ENCODE peak calls at places on chromosomes 7 and 10, in seven cellular contexts. R, P, Z, S, X, V and T are unnamed samples.

GRCh38 chr10:95056744-95057363 is 12.4 kb downstream of the CYP2C8 start:
- DNase-seq in R (no peak), P (no peak), Z (no peak), S (no peak), X (no peak), V (no peak), T (no peak)

GRCh38 chr10:69316313-69317059 is 38.2 kb downstream of the HK1 start:
- DNase-seq in R (no peak), P (peak; percentile 53), Z (no peak), S (no peak), X (no peak), V (no peak), T (no peak)

GRCh38 chr10:3651969-3652653 is 132.9 kb downstream of the KLF6 start:
- DNase-seq in R (no peak), P (no peak), Z (no peak), S (no peak), X (no peak), V (no peak), T (no peak)

GRCh38 chr10:56181607-56182006 is 179.5 kb downstream of the ZWINT start:
- DNase-seq in R (no peak), P (no peak), Z (no peak), S (no peak), X (no peak), V (no peak), T (peak; percentile 17)

GRCh38 chr10:5157501-5157900 is 27.4 kb downstream of the AKR1C8 start:
- DNase-seq in R (no peak), P (no peak), Z (no peak), S (no peak), X (no peak), V (no peak), T (no peak)

GRCh38 chr10:79380125-79380917 is 33.1 kb downstream of the PPIF start:
- DNase-seq in R (no peak), P (peak; percentile 45), Z (no peak), S (no peak), X (peak; percentile 5), V (no peak), T (no peak)

GRCh38 chr7:28315565-28316420 is 96.5 kb upstream of the CREB5 start:
- DNase-seq in R (no peak), P (no peak), Z (no peak), S (no peak), X (no peak), V (no peak), T (no peak)

GRCh38 chr10:60800918-60801317 is 22.6 kb downstream of the CDK1 start:
- DNase-seq in R (no peak), P (no peak), Z (no peak), S (no peak), X (no peak), V (no peak), T (no peak)

GRCh38 chr7:73736885-73737284 is 1.7 kb downstream of the ABHD11 start:
- DNase-seq in R (no peak), P (no peak), Z (no peak), S (no peak), X (no peak), V (no peak), T (no peak)

GRCh38 chr7:15837627-15838026 is 151.1 kb upstream of the MEOX2 start:
- DNase-seq in R (no peak), P (no peak), Z (no peak), S (no peak), X (no peak), V (no peak), T (no peak)

GRCh38 chr7:94529516-94529915 is 19.9 kb downstream of the CASD1 start:
- DNase-seq in R (no peak), P (no peak), Z (no peak), S (no peak), X (no peak), V (no peak), T (no peak)

GRCh38 chr10:132202070-132202970 is 15.6 kb downstream of the DPYSL4 start:
- DNase-seq in R (no peak), P (no peak), Z (no peak), S (no peak), X (no peak), V (no peak), T (no peak)

GRCh38 chr10:14380746-14381145 is 50.0 kb upstream of the FRMD4A start:
- DNase-seq in R (no peak), P (no peak), Z (no peak), S (no peak), X (no peak), V (no peak), T (no peak)

GRCh38 chr7:115911466-115911865 is 119.1 kb downstream of the TFEC start:
- DNase-seq in R (no peak), P (no peak), Z (no peak), S (no peak), X (no peak), V (no peak), T (no peak)

DNA sequence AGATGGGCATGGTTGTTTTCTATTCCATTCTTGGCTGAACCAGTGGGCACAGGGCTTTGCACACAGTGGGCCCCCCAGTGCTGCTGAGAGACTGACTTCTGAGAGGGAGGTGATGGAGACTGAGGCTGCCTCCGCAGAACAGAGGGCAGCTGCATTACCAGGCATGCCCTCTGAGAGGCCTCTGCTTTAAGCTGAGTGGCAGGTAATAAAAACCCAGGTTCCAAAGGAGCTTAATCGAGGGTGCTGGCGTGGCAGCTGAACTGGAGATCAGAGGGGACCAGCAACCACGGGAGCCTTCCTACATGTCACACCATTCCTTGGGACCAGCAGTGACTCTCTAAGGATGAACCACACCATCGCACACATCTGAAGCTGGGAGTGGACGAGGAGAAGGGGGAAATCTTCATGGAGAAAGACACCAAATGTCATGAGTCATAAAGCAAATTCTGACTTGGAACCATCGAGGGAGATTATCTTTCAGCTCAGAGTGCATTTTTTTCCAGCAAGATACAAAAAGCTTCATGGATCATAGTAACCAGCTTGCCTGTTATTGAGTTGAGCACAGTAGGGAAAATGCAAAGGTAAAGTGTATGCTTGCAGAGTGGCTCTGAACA is 24.6 kb downstream of the HIPK2 start:
- DNase-seq in R (no peak), P (peak; percentile 61), Z (no peak), S (no peak), X (peak; percentile 67), V (peak; percentile 49), T (no peak)
- TF ChIP-seq CTCF in R (no peak), P (peak; percentile 66), Z (no peak), S (no peak), X (peak; percentile 59), V (no peak), T (peak; percentile 5)

GRCh38 chr10:83371696-83372490 is 767.4 kb upstream of the GHITM start:
- DNase-seq in R (no peak), P (no peak), Z (no peak), S (no peak), X (no peak), V (peak; percentile 67), T (no peak)

GRCh38 chr10:83374741-83375140 is 764.6 kb upstream of the GHITM start:
- DNase-seq in R (no peak), P (no peak), Z (no peak), S (no peak), X (no peak), V (no peak), T (no peak)

GRCh38 chr10:83375274-83375673 is 764.0 kb upstream of the GHITM start:
- DNase-seq in R (no peak), P (no peak), Z (no peak), S (no peak), X (no peak), V (no peak), T (no peak)

GRCh38 chr10:83372646-83373045 is 766.7 kb upstream of the GHITM start:
- DNase-seq in R (no peak), P (no peak), Z (no peak), S (no peak), X (no peak), V (no peak), T (no peak)

DNA sequence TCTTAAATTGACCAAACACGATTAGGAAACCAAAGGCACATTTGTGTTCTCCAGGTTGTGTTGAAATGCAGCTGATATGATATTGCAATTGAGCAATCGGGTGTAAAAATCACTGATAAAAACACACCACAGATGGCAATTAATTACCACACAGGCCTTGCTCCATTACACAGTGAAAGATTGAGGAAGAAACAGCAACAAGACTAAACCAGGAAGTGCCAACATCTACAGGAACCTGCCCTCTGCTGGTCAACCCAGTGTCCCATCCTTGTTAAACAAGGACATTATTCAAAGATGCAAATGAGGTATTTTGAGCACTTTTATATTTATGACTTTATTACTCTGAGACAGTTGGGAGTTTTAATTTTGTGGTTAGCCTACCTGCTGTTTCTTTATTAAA is 765.6 kb upstream of the GHITM start:
- DNase-seq in R (no peak), P (peak; percentile 80), Z (no peak), S (peak; percentile 83), X (peak; percentile 63), V (peak; percentile 65), T (peak; percentile 35)
- TF ChIP-seq CTCF in R (no peak), P (peak; percentile 83), Z (no peak), S (peak; percentile 73), X (peak; percentile 73), V (peak; percentile 83), T (peak; percentile 26)

GRCh38 chr7:79741684-79742083 is 288.2 kb upstream of the MAGI2 start:
- DNase-seq in R (no peak), P (no peak), Z (no peak), S (no peak), X (no peak), V (peak; percentile 46), T (no peak)
- TF ChIP-seq CTCF in R (no peak), P (peak; percentile 68), Z (peak; percentile 41), S (no peak), X (peak; percentile 17), V (peak; percentile 68), T (no peak)

GRCh38 chr10:24884793-24885192 is 67.6 kb downstream of the PRTFDC1 start:
- DNase-seq in R (no peak), P (peak; percentile 70), Z (no peak), S (no peak), X (no peak), V (peak; percentile 42), T (no peak)

GRCh38 chr10:24884316-24884715 is 68.1 kb downstream of the PRTFDC1 start:
- DNase-seq in R (no peak), P (peak; percentile 31), Z (no peak), S (no peak), X (no peak), V (no peak), T (no peak)

GRCh38 chr10:24885551-24885950 is 66.9 kb downstream of the PRTFDC1 start:
- DNase-seq in R (no peak), P (no peak), Z (no peak), S (no peak), X (no peak), V (no peak), T (no peak)

GRCh38 chr10:24886281-24886680 is 66.1 kb downstream of the PRTFDC1 start:
- DNase-seq in R (no peak), P (peak; percentile 47), Z (no peak), S (no peak), X (no peak), V (no peak), T (no peak)

DNA sequence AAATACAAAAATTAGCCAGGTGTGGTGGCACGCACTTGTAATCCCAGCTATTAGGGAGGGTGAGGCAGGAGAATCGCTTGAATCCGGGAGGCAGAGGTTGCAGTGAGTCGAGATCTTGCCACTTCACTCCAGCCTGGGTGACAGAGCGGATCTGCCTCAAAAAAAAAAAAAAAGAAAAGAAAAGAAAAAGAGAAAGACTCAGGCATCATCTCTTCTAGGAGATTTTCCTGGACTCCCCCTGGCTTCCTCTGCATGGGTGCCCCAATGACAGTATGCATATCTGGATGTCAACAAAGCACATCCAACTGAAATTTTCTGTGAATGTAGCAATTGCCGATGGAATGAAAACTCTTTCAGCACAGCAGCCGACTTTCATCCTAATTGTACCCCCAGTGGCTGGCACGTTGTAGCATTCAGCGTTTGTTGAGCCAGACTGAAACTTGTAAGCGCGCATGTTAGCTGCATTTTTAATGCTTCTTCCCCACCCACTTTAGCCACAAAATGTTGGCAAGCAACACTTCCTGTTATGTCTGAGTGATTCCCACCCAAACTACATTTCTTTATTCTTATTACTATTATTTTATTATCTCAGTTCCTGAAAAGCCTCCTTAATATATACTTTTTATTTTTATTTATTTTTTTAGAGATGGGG is 70.2 kb downstream of the PRTFDC1 start:
- DNase-seq in R (peak; percentile 50), P (no peak), Z (no peak), S (no peak), X (no peak), V (no peak), T (peak; percentile 70)
- TF ChIP-seq CTCF in R (no peak), P (no peak), Z (no peak), S (no peak), X (no peak), V (no peak), T (no peak)